ENCODE peak calls at places on chromosomes 6 and 20, in six cellular contexts. K is C1 segment of cervical spinal cord; P is effector memory CD4-positive, alpha-beta T cell; L is LoVo; M is HS-27A; G is activated T-cell treated with anti-CD3 and anti-CD28 coated beads, Interleukin-2, amount 50 U/mL, for 24 hours. J is an unnamed sample.

GRCh38 chr6:149335924-149336323 is 18.4 kb downstream of the TAB2 start:
- DNase-seq in M (no peak), G (no peak), K (no peak), P (no peak), L (peak; percentile 81), J (no peak)

GRCh38 chr6:3455490-3456394 is 1.1 kb downstream of the SLC22A23 start:
- DNase-seq in L (no peak), K (peak; percentile 53), P (no peak), G (peak; percentile 45), M (no peak), J (peak; percentile 41)

GRCh38 chr6:25340854-25341552 is 61.8 kb downstream of the CARMIL1 start:
- DNase-seq in P (no peak), M (no peak), G (no peak), L (no peak), K (no peak), J (no peak)

GRCh38 chr20:21521596-21522478 is 8.0 kb upstream of the NKX2-2 start:
- DNase-seq in P (no peak), M (no peak), L (no peak), G (peak; percentile 36), K (no peak), J (peak; percentile 0)

GRCh38 chr6:16752206-16752867 is 8.9 kb downstream of the ATXN1 start:
- DNase-seq in L (peak; percentile 76), G (no peak), K (no peak), P (no peak), M (no peak), J (no peak)

GRCh38 chr20:50675671-50676376 is 15.5 kb downstream of the RIPOR3 start:
- DNase-seq in L (no peak), K (no peak), M (no peak), G (no peak), P (no peak), J (no peak)

GRCh38 chr6:127561660-127562059 is 15.3 kb upstream of the C6orf58 start:
- DNase-seq in M (no peak), K (no peak), L (no peak), G (no peak), P (no peak), J (no peak)

GRCh38 chr6:19697744-19698290 is 139.4 kb upstream of the ID4 start:
- DNase-seq in G (no peak), K (no peak), P (no peak), M (no peak), L (no peak), J (no peak)

GRCh38 chr6:19837511-19838441 is 606 bp downstream of the ID4 start:
- DNase-seq in L (peak; percentile 6), G (no peak), K (peak; percentile 7), P (no peak), M (no peak), J (no peak)

GRCh38 chr6:7535498-7535897 is 6.0 kb upstream of the DSP start:
- DNase-seq in P (no peak), L (no peak), M (peak; percentile 20), K (no peak), G (no peak), J (no peak)

GRCh38 chr6:11971154-11971553 is 41.0 kb upstream of the HIVEP1 start:
- DNase-seq in P (no peak), L (no peak), G (no peak), K (no peak), M (peak; percentile 80), J (no peak)

GRCh38 chr6:87914637-87915395 is 132.8 kb upstream of the SPACA1 start:
- DNase-seq in L (no peak), P (no peak), G (no peak), K (no peak), M (no peak), J (no peak)

GRCh38 chr6:12890171-12890790 is 173.7 kb downstream of the PHACTR1 start:
- DNase-seq in K (no peak), P (no peak), G (peak; percentile 43), L (no peak), M (peak; percentile 8), J (no peak)

GRCh38 chr20:904146-904545 is 12.0 kb downstream of the ANGPT4 start:
- DNase-seq in M (no peak), K (no peak), L (no peak), P (no peak), G (no peak), J (no peak)